ENCODE peak calls at places on chromosomes 16 and 17, in six cellular contexts. F, J, I, W, B and S are unnamed samples.
A peak's percentile ranks its signal among the peaks of the same experiment; 100 is the strongest.

GRCh38 chr16:9102379-9102778 is 10.9 kb downstream of the HAPSTR1 start:
- DNase-seq in F (peak; percentile 71), J (no peak), I (no peak), W (peak; percentile 80), B (no peak), S (no peak)

GRCh38 chr17:12789976-12790805 is 893 bp downstream of the ARHGAP44 start:
- DNase-seq in F (no peak), J (peak; percentile 27), I (no peak), W (peak; percentile 19), B (no peak), S (peak; percentile 34)

GRCh38 chr17:81854974-81855774 is 5.2 kb downstream of the P4HB start:
- DNase-seq in F (no peak), J (peak; percentile 81), I (no peak), W (no peak), B (no peak), S (no peak)

GRCh38 chr16:60763869-60764268 is 1272.4 kb downstream of the CDH8 start:
- DNase-seq in F (no peak), J (no peak), I (no peak), W (no peak), B (no peak), S (no peak)

GRCh38 chr16:82732461-82732860 is 105.7 kb downstream of the CDH13 start:
- DNase-seq in F (no peak), J (no peak), I (no peak), W (no peak), B (no peak), S (no peak)

GRCh38 chr17:19295478-19296200 is 58.5 kb downstream of the EPN2 start:
- DNase-seq in F (no peak), J (no peak), I (no peak), W (no peak), B (no peak), S (no peak)

GRCh38 chr17:57853695-57854094 is 3.9 kb upstream of the MRPS23 start:
- DNase-seq in F (no peak), J (peak; percentile 91), I (no peak), W (no peak), B (no peak), S (peak; percentile 42)

GRCh38 chr17:48586355-48586924 is 3.6 kb downstream of the HOXB3 start:
- DNase-seq in F (no peak), J (no peak), I (no peak), W (no peak), B (no peak), S (no peak)

GRCh38 chr16:27476240-27476639 is 73.5 kb downstream of the GTF3C1 start:
- DNase-seq in F (no peak), J (no peak), I (no peak), W (no peak), B (no peak), S (no peak)